ENCODE peak calls at places on chromosomes 6 and 20, in four cellular contexts. H, V, Z and B are unnamed samples.

GRCh38 chr6:47343631-47344421 is 34.1 kb upstream of the TNFRSF21 start:
- DNase-seq in V (no peak), H (no peak), Z (no peak), B (no peak)

GRCh38 chr6:1535295-1535694 is 74.4 kb upstream of the FOXC1 start:
- DNase-seq in H (no peak), V (peak), Z (no peak), B (peak)

GRCh38 chr6:157723376-157723775 is 99.7 kb upstream of the SNX9 start:
- DNase-seq in V (no peak), Z (no peak), H (no peak), B (no peak)

GRCh38 chr6:80210618-80211017 is 104.1 kb downstream of the BCKDHB start:
- DNase-seq in Z (no peak), H (no peak), V (no peak), B (no peak)

GRCh38 chr20:45515147-45515913 is at the start of gene SPINT3:
- DNase-seq in H (no peak), Z (no peak), V (no peak), B (no peak)

GRCh38 chr6:33175436-33176069 is 16.7 kb downstream of the COL11A2 start:
- DNase-seq in Z (no peak), H (no peak), V (no peak), B (no peak)

GRCh38 chr6:155108070-155108815 is 113.1 kb downstream of the TIAM2 start:
- DNase-seq in V (no peak), H (no peak), Z (no peak), B (no peak)

GRCh38 chr20:10337291-10337690 is 96.7 kb downstream of the MKKS start:
- DNase-seq in V (no peak), Z (no peak), H (no peak), B (no peak)

GRCh38 chr6:105995403-105995699 is 90.8 kb upstream of the PRDM1 start:
- DNase-seq in Z (no peak), V (no peak), H (no peak), B (no peak)

GRCh38 chr20:48827880-48828733 is at the start of gene PREX1:
- DNase-seq in Z (peak), V (peak), H (peak), B (peak)

GRCh38 chr6:105810922-105811482 is 275.1 kb upstream of the PRDM1 start:
- DNase-seq in H (no peak), V (no peak), Z (no peak), B (no peak)

GRCh38 chr6:121093928-121094327 is 240.4 kb downstream of the TBC1D32 start:
- DNase-seq in V (no peak), Z (no peak), H (no peak), B (peak)

GRCh38 chr6:111775145-111775936 is 97.9 kb downstream of the FYN start:
- DNase-seq in V (no peak), Z (no peak), H (no peak), B (no peak)

GRCh38 chr20:3680701-3681351 is 984 bp downstream of the ADAM33 start:
- DNase-seq in H (no peak), Z (no peak), V (no peak), B (no peak)

GRCh38 chr6:126312013-126312665 is 27.8 kb upstream of the CENPW start:
- DNase-seq in Z (peak), H (no peak), V (no peak), B (no peak)

GRCh38 chr20:916825-917224 is 691 bp upstream of the ANGPT4 start:
- DNase-seq in V (no peak), H (no peak), Z (no peak), B (no peak)

GRCh38 chr20:43799150-43799711 is 72.4 kb upstream of the GTSF1L start:
- DNase-seq in Z (no peak), H (no peak), V (no peak), B (no peak)

GRCh38 chr6:107062691-107063090 is 34.7 kb downstream of the MTRES1 start:
- DNase-seq in V (no peak), H (no peak), Z (no peak), B (no peak)

GRCh38 chr6:17349437-17349836 is 44.0 kb upstream of the CAP2 start:
- DNase-seq in H (no peak), Z (no peak), V (no peak), B (peak)

GRCh38 chr6:39426057-39426592 is 103.6 kb upstream of the KCNK16 start:
- DNase-seq in Z (peak), H (no peak), V (no peak), B (peak)

GRCh38 chr20:38551056-38551626 is 29.9 kb upstream of the ADIG start:
- DNase-seq in Z (no peak), H (no peak), V (no peak), B (no peak)

GRCh38 chr6:157267109-157267611 is 56.2 kb downstream of the TMEM242 start:
- DNase-seq in Z (no peak), H (no peak), V (no peak), B (no peak)

GRCh38 chr6:67102743-67103142 is 1395.7 kb upstream of the EYS start:
- DNase-seq in V (no peak), H (no peak), Z (no peak), B (no peak)

GRCh38 chr6:113065606-113066005 is 718.5 kb downstream of the RFPL4B start:
- DNase-seq in H (no peak), Z (peak), V (no peak), B (no peak)

GRCh38 chr6:147322299-147323162 is 118.3 kb downstream of the STXBP5 start:
- DNase-seq in H (no peak), V (no peak), Z (no peak), B (no peak)

GRCh38 chr20:53609501-53610445 is 16.1 kb upstream of the ZNF217 start:
- DNase-seq in H (peak), V (peak), Z (peak), B (no peak)

GRCh38 chr20:53925651-53926401 is 144.6 kb downstream of the BCAS1 start:
- DNase-seq in Z (no peak), H (no peak), V (no peak), B (no peak)

GRCh38 chr6:112337209-112337638 is 9.9 kb upstream of the RFPL4B start:
- DNase-seq in V (no peak), Z (peak), H (peak), B (peak)